ENCODE peak calls at places on chromosomes 13 and 19, in ten cellular contexts. J is tibial artery; G is heart right ventricle; D is AG09309; P is lower leg skin; K is cardiac muscle cell; C is fibroblast of pulmonary artery; R is transverse colon; E is effector memory CD4-positive, alpha-beta T cell; H is IMR-90. V is an unnamed sample.

GRCh38 chr19:15457701-15458484 is 6.5 kb downstream of the RASAL3 start:
- DNase-seq in J (no peak), G (no peak), D (no peak), P (no peak), K (no peak), C (no peak), R (no peak), E (no peak), H (no peak), V (peak)

GRCh38 chr13:80101040-80101439 is 239.9 kb downstream of the SPRY2 start:
- DNase-seq in J (no peak), G (no peak), D (no peak), P (no peak), K (peak), C (no peak), R (no peak), E (no peak), H (no peak), V (no peak)

GRCh38 chr19:47267350-47267759 is 7.3 kb upstream of the INAFM1 start:
- DNase-seq in J (no peak), G (no peak), D (no peak), P (no peak), K (no peak), C (no peak), R (no peak), E (no peak), H (no peak), V (no peak)

GRCh38 chr13:94369862-94370491 is 109.5 kb downstream of the DCT start:
- DNase-seq in J (no peak), G (peak), D (no peak), P (no peak), K (peak), C (peak), R (peak), E (no peak), H (peak), V (no peak)

GRCh38 chr19:17549088-17549740 is 6.2 kb upstream of the COLGALT1 start:
- DNase-seq in J (no peak), G (no peak), D (no peak), P (no peak), K (no peak), C (no peak), R (no peak), E (no peak), H (no peak), V (no peak)

GRCh38 chr13:97321101-97321500 is 99.0 kb downstream of the MBNL2 start:
- DNase-seq in J (no peak), G (no peak), D (no peak), P (no peak), K (no peak), C (no peak), R (no peak), E (no peak), H (no peak), V (peak)

GRCh38 chr13:33690321-33690720 is 127.6 kb upstream of the RFC3 start:
- DNase-seq in J (no peak), G (no peak), D (no peak), P (no peak), K (no peak), C (no peak), R (no peak), E (no peak), H (no peak), V (no peak)

GRCh38 chr13:30690282-30691188 is 44.8 kb upstream of the ALOX5AP start:
- DNase-seq in J (peak), G (peak), D (peak), P (peak), K (peak), C (peak), R (peak), E (no peak), H (peak), V (peak)

GRCh38 chr19:10518444-10519361 is 1.5 kb upstream of the S1PR5 start:
- DNase-seq in J (no peak), G (peak), D (no peak), P (no peak), K (no peak), C (no peak), R (no peak), E (no peak), H (no peak), V (no peak)

DNA sequence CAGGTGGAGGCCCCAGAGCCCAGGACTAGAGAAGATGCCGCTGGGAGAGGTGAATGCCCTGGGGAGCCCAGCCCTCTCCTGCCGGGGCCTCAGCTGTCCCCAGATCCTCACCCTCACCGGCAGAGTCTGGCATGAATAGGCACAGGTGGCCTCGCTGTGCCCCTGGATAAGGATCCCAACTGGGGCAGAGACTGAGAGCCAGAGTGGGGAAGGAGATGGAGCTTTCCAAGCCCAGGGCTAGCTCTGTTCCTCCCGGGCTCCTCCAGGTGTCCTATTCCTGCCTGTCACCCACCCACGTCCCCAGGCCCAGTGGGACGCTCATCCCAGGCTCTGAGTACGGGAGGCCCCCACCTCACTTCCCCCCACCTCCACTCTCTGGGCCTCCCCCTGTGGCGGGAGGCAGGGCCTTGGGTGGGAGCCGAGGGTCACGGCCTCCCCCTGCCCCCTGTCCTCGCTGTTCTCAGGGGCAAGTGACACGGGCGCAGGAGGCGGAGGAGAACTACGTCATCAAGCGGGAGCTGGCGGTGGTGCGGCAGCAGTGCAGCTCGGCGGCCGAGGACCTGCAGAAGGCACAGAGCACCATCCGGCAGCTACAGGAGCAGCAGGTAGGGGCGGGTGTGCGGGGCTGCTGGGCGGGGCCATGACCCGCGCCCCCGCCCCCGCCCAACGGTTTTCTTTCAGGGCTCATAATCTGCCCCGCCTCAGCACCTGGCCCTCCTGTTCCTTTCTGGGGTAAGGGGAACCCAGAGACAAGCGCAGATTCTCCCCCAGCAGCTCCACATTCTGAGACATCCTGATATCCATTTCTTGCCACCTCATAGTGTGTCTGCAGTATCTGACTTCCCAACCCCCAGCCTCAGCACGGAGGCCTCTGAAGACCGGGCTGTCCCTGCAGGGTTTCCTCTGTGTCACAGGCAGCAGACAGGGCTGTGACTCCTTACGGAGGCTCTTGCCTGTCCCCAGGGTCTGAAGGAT is 16.2 kb downstream of the PRR36 start:
- DNase-seq in J (no peak), G (no peak), D (no peak), P (no peak), K (no peak), C (no peak), R (no peak), E (no peak), H (no peak), V (no peak)
- H3K4me3 ChIP-seq in J (no peak), G (no peak), D (no peak), P (no peak), K (no peak), C (no peak), R (no peak), E (no peak), H (no peak), V (no peak)

GRCh38 chr19:30313353-30313750 is 58.8 kb upstream of the ZNF536 start:
- DNase-seq in J (no peak), G (no peak), D (no peak), P (peak), K (no peak), C (no peak), R (no peak), E (no peak), H (no peak), V (no peak)

GRCh38 chr19:30309983-30310805 is 62.0 kb upstream of the ZNF536 start:
- DNase-seq in J (no peak), G (no peak), D (no peak), P (peak), K (no peak), C (no peak), R (no peak), E (no peak), H (no peak), V (no peak)

GRCh38 chr19:30312582-30313352 is 59.4 kb upstream of the ZNF536 start:
- DNase-seq in J (no peak), G (no peak), D (no peak), P (peak), K (no peak), C (no peak), R (no peak), E (no peak), H (no peak), V (no peak)

GRCh38 chr19:30311911-30312310 is 60.3 kb upstream of the ZNF536 start:
- DNase-seq in J (no peak), G (no peak), D (no peak), P (peak), K (no peak), C (no peak), R (no peak), E (no peak), H (no peak), V (no peak)

GRCh38 chr19:30310806-30311121 is 61.4 kb upstream of the ZNF536 start:
- DNase-seq in J (no peak), G (no peak), D (no peak), P (no peak), K (no peak), C (no peak), R (no peak), E (no peak), H (no peak), V (no peak)
- H3K4me3 ChIP-seq in J (no peak), G (no peak), D (no peak), P (no peak), K (no peak), C (no peak), R (no peak), E (no peak), H (no peak), V (no peak)

DNA sequence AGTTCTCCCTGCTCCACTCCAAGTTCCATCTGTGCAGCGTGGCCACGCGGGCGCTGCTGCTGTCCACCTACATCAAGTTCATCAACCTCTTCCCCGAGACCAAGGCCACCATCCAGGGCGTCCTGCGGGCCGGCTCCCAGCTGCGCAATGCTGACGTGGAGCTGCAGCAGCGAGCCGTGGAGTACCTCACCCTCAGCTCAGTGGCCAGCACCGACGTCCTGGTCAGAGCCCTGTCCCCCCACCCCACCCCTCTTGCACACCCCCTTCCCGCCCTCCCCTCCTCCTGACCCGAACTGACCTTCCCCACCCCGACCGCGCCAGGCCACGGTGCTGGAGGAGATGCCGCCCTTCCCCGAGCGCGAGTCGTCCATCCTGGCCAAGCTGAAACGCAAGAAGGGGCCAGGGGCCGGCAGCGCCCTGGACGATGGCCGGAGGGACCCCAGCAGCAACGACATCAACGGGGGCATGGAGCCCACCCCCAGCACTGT is 11.6 kb downstream of the FUZ start:
- DNase-seq in J (no peak), G (no peak), D (no peak), P (no peak), K (no peak), C (no peak), R (no peak), E (no peak), H (no peak), V (no peak)
- H3K4me3 ChIP-seq in J (no peak), G (peak), D (no peak), P (no peak), K (peak), C (no peak), R (peak), E (no peak), H (peak), V (peak)

GRCh38 chr13:112690242-112690943 is 555 bp downstream of the ATP11A start:
- DNase-seq in J (no peak), G (peak), D (no peak), P (peak), K (peak), C (peak), R (peak), E (peak), H (peak), V (no peak)

GRCh38 chr13:112689498-112690241 is at the start of gene ATP11A:
- DNase-seq in J (peak), G (peak), D (peak), P (peak), K (peak), C (peak), R (peak), E (peak), H (peak), V (peak)

GRCh38 chr13:112693831-112694497 is 4.1 kb downstream of the ATP11A start:
- DNase-seq in J (peak), G (peak), D (peak), P (peak), K (peak), C (peak), R (no peak), E (no peak), H (peak), V (no peak)

GRCh38 chr13:112692586-112692985 is 2.7 kb downstream of the ATP11A start:
- DNase-seq in J (no peak), G (no peak), D (no peak), P (no peak), K (no peak), C (no peak), R (no peak), E (no peak), H (no peak), V (no peak)

GRCh38 chr13:112692104-112692503 is 2.3 kb downstream of the ATP11A start:
- DNase-seq in J (no peak), G (no peak), D (no peak), P (peak), K (no peak), C (no peak), R (no peak), E (no peak), H (no peak), V (no peak)
- H3K4me3 ChIP-seq in J (no peak), G (peak), D (no peak), P (no peak), K (peak), C (no peak), R (no peak), E (no peak), H (no peak), V (no peak)

DNA sequence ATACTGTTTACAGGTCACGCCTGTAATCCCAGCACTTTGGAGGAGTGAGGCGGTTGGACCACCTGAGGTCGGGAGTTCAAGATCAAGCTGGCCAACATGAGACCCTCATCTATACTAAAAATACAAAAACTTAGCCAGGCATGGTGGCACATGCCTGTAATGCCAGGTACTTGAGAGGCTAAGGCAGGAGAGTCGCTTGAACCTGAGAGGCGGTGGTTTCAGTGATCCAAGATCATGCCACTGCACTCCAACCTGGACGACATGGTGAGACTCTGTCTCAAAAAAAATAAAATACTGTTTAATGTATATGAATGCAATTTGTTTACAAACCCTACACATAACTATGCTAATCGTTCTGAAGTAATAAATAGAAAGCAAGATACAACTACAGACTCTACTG is 102.4 kb downstream of the ZNF486 start:
- DNase-seq in J (no peak), G (no peak), D (no peak), P (no peak), K (no peak), C (no peak), R (no peak), E (no peak), H (no peak), V (no peak)
- H3K4me3 ChIP-seq in J (no peak), G (no peak), D (no peak), P (no peak), K (no peak), C (no peak), R (no peak), E (no peak), H (no peak), V (no peak)

GRCh38 chr13:23020246-23020843 is 160.4 kb upstream of the SGCG start:
- DNase-seq in J (peak), G (peak), D (peak), P (no peak), K (peak), C (peak), R (peak), E (peak), H (peak), V (peak)
- H3K4me3 ChIP-seq in J (no peak), G (no peak), D (no peak), P (no peak), K (no peak), C (no peak), R (no peak), E (no peak), H (no peak), V (no peak)

DNA sequence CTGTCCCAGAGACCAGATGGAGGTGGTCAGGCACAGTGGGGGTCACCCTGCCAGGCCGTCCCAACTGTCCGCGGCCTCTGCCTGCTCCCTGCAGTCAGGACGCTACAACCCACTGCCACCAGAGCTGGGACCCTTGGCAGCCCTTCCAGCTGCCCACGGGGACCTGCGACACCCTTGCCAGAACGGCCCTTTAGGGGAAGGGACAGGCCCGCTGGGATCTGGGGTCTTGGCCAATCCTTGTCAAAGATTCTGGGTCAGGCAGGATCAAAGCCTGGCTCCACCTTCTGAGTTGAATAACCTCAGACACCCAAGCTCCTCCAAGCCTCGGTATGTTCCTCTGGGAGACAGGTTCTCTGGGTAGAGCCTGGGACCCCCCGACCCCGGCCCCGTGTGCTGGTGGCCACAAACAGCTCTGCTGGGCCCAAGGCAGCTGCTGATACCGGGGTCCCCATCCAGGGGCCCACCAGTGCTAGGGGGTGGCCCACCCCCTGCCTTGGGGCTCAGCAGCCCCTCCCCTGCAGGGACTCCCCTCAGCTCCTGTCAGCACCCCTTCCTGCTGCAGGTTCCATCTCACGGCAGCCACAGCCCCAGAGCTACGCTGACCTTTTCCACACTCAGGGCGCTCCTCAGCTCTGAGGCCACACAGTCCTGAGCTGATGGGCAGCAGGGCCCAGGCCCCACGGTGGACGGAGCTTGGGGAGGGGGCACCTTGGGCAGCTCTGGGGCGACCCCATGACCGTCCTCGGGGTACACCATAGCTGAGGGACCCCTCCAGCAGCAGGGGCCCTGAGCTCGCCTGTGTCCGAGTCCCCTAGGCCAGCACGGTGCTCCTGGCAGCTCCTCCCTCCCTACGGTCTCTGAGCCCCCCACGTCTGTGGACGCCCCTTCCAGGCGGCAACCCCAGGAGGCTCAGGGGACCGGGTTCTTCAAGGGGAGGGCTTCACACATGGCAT is 18.4 kb downstream of the SBNO2 start:
- DNase-seq in J (no peak), G (no peak), D (no peak), P (no peak), K (peak), C (peak), R (no peak), E (no peak), H (no peak), V (no peak)
- H3K4me3 ChIP-seq in J (no peak), G (no peak), D (peak), P (no peak), K (no peak), C (peak), R (no peak), E (no peak), H (no peak), V (no peak)